ENCODE peak calls at places on chromosomes 4 and X, in seven cellular contexts. A is ecto neural progenitor cell; Q is GM19239; I is stimulated activated CD4-positive, alpha-beta T cell treated with anti-CD3 and anti-CD28 coated beads, Interleukin-12 subunit alpha, Interleukin-12 subunit beta, amount 100 ng/mL, for 24 hours; B is endothelial cell; X is NCI-H2081; K is neural crest cell. H is an unnamed sample.

GRCh38 chr4:177455591-177455990 is 13.4 kb upstream of the AGA start:
- DNase-seq in A (no peak), B (no peak), K (no peak), Q (no peak), X (peak), I (no peak), H (no peak)

GRCh38 chr4:110618091-110619000 is 4.5 kb downstream of the PITX2 start:
- DNase-seq in B (peak), I (no peak), A (peak), X (no peak), Q (no peak), K (peak), H (no peak)

GRCh38 chrX:11137543-11138139 is 26.5 kb downstream of the HCCS start:
- DNase-seq in I (no peak), Q (no peak), K (no peak), X (no peak), B (no peak), A (no peak), H (peak)

GRCh38 chr4:73911746-73912145 is 42.6 kb downstream of the CXCL1 start:
- DNase-seq in K (no peak), X (no peak), I (no peak), A (no peak), B (no peak), Q (no peak), H (no peak)

GRCh38 chr4:127783971-127784519 is 1.9 kb downstream of the HSPA4L start:
- DNase-seq in I (no peak), K (no peak), B (no peak), A (no peak), Q (no peak), X (no peak), H (no peak)

GRCh38 chr4:73727685-73728084 is 12.7 kb upstream of the CXCL8 start:
- DNase-seq in X (no peak), A (no peak), K (no peak), I (no peak), B (no peak), Q (no peak), H (no peak)

GRCh38 chrX:44843318-44843702 is 511 bp upstream of the DUSP21 start:
- DNase-seq in I (no peak), B (no peak), X (no peak), A (no peak), Q (no peak), K (no peak), H (no peak)

GRCh38 chr4:145882594-145882993 is 56.0 kb downstream of the ZNF827 start:
- DNase-seq in K (no peak), I (no peak), A (no peak), X (no peak), Q (no peak), B (no peak), H (no peak)

GRCh38 chr4:3484057-3484973 is 21.2 kb downstream of the DOK7 start:
- DNase-seq in X (peak), I (no peak), A (no peak), B (no peak), Q (no peak), K (no peak), H (no peak)

H was measured in HAP-1.